ENCODE peak calls at places on chromosomes 4 and X, in nine cellular contexts. J is GM23338, R is SK-N-SH, B is neural progenitor cell, O is GM23248, K is hepatocyte, F is MM.1S, S is HCT116, T is PC-3. X is an unnamed sample. For H3K4me1, the result is how much of the 10 kb centered on the place peaks cover.

GRCh38 chrX:123475068-123475724 is 257.7 kb downstream of the THOC2 start:
- DNase-seq in J (no peak), R (no peak), B (no peak), O (peak), K (no peak), F (no peak), S (no peak), T (peak), X (no peak)

GRCh38 chrX:69493193-69493592 is 10.9 kb upstream of the NALF2 start:
- DNase-seq in J (peak), R (peak), B (peak), O (peak), K (peak), F (peak), S (peak), T (peak), X (peak)

GRCh38 chr4:147589586-147589985 is 27.6 kb upstream of the TMEM184C start:
- DNase-seq in J (no peak), R (no peak), B (no peak), O (peak), K (no peak), F (no peak), S (no peak), T (no peak), X (no peak)

GRCh38 chr4:120096508-120097297 is 30.1 kb upstream of the MAD2L1 start:
- DNase-seq in J (no peak), R (no peak), B (no peak), O (peak), K (no peak), F (no peak), S (no peak), T (peak), X (no peak)

GRCh38 chr4:10091531-10092181 is 24.9 kb downstream of the WDR1 start:
- DNase-seq in J (no peak), R (no peak), B (no peak), O (no peak), K (no peak), F (no peak), S (no peak), T (no peak), X (no peak)

GRCh38 chr4:75142377-75142776 is 209.5 kb downstream of the PARM1 start:
- DNase-seq in J (no peak), R (no peak), B (no peak), O (peak), K (no peak), F (no peak), S (no peak), T (peak), X (no peak)

GRCh38 chrX:100591256-100592051 is 6.7 kb downstream of the TNMD start:
- DNase-seq in J (no peak), R (no peak), B (no peak), O (no peak), K (peak), F (no peak), S (no peak), T (no peak), X (no peak)

GRCh38 chr4:115126487-115126886 is 13.1 kb upstream of the NDST4 start:
- DNase-seq in J (no peak), R (no peak), B (no peak), O (no peak), K (no peak), F (no peak), S (no peak), T (no peak), X (no peak)

GRCh38 chr4:71663780-71664179 is 120.1 kb downstream of the GC start:
- DNase-seq in J (no peak), R (no peak), B (no peak), O (no peak), K (no peak), F (peak), S (no peak), T (peak), X (no peak)

GRCh38 chr4:173469622-173470021 is 60.4 kb downstream of the HAND2 start:
- DNase-seq in J (no peak), R (no peak), B (peak), O (no peak), K (no peak), F (no peak), S (no peak), T (no peak), X (no peak)

GRCh38 chr4:165873298-165874071 is 448 bp downstream of the TLL1 start:
- DNase-seq in J (peak), R (peak), B (peak), O (peak), K (peak), F (peak), S (no peak), T (peak), X (no peak)

GRCh38 chrX:56968980-56969379 is 26.4 kb downstream of the SPIN3 start:
- DNase-seq in J (no peak), R (no peak), B (no peak), O (peak), K (no peak), F (no peak), S (no peak), T (peak), X (no peak)

GRCh38 chr4:55312491-55313101 is 33.4 kb upstream of the SRD5A3 start:
- DNase-seq in J (peak), R (peak), B (peak), O (peak), K (peak), F (peak), S (peak), T (peak), X (peak)

GRCh38 chrX:71103110-71103983 is 3.2 kb downstream of the CXorf65 start:
- DNase-seq in J (peak), R (peak), B (peak), O (peak), K (peak), F (no peak), S (no peak), T (no peak), X (peak)

GRCh38 chr4:169810325-169811323 is 52.9 kb upstream of the HPF1 start:
- DNase-seq in J (peak), R (peak), B (peak), O (peak), K (peak), F (peak), S (peak), T (peak), X (peak)

GRCh38 chr4:10589308-10589707 is 95.3 kb downstream of the CLNK start:
- DNase-seq in J (peak), R (no peak), B (peak), O (no peak), K (no peak), F (no peak), S (no peak), T (no peak), X (no peak)

GRCh38 chr4:174037049-174037448 is 246.4 kb downstream of the FBXO8 start:
- DNase-seq in J (no peak), R (no peak), B (no peak), O (peak), K (no peak), F (no peak), S (no peak), T (no peak), X (no peak)

GRCh38 chr4:82623284-82623683 is 61.5 kb upstream of the TMEM150C start:
- DNase-seq in J (no peak), R (no peak), B (no peak), O (peak), K (no peak), F (no peak), S (no peak), T (no peak), X (no peak)

GRCh38 chr4:1871471-1872021 is 353 bp downstream of the NSD2 start:
- DNase-seq in J (peak), R (peak), B (no peak), O (peak), K (peak), F (peak), S (no peak), T (no peak), X (peak)

GRCh38 chr4:123587983-123588494 is 191.4 kb downstream of the SPRY1 start:
- DNase-seq in J (no peak), R (peak), B (no peak), O (peak), K (peak), F (no peak), S (peak), T (peak), X (no peak)

GRCh38 chr4:40991908-40992307 is 222.4 kb downstream of the APBB2 start:
- DNase-seq in J (no peak), R (no peak), B (no peak), O (no peak), K (no peak), F (peak), S (no peak), T (no peak), X (peak)

GRCh38 chr4:182764137-182764536 is 153.0 kb downstream of the DCTD start:
- DNase-seq in J (no peak), R (no peak), B (no peak), O (peak), K (peak), F (no peak), S (no peak), T (peak), X (no peak)

GRCh38 chr4:60605651-60606354 is 594.3 kb upstream of the ADGRL3 start:
- DNase-seq in J (no peak), R (no peak), B (peak), O (peak), K (no peak), F (no peak), S (no peak), T (peak), X (no peak)

GRCh38 chr4:42344749-42345148 is 52.5 kb upstream of the SHISA3 start:
- DNase-seq in J (no peak), R (no peak), B (no peak), O (no peak), K (no peak), F (no peak), S (no peak), T (no peak), X (no peak)

GRCh38 chrX:105636667-105637066 is 185.7 kb upstream of the NRK start:
- DNase-seq in J (peak), R (no peak), B (no peak), O (no peak), K (no peak), F (no peak), S (no peak), T (peak), X (no peak)

GRCh38 chr4:22434895-22435294 is 81.0 kb downstream of the ADGRA3 start:
- DNase-seq in J (peak), R (peak), B (peak), O (peak), K (peak), F (peak), S (peak), T (peak), X (peak)

GRCh38 chr4:146520894-146521542 is 722 bp downstream of the SLC10A7 start:
- DNase-seq in J (peak), R (peak), B (peak), O (peak), K (peak), F (peak), S (no peak), T (peak), X (peak)

GRCh38 chr4:3009422-3009821 is 46.1 kb downstream of the GRK4 start:
- DNase-seq in J (peak), R (no peak), B (peak), O (peak), K (peak), F (no peak), S (peak), T (no peak), X (peak)

GRCh38 chr4:44100456-44100855 is 348.2 kb downstream of the KCTD8 start:
- DNase-seq in J (no peak), R (no peak), B (no peak), O (no peak), K (no peak), F (no peak), S (no peak), T (no peak), X (no peak)

GRCh38 chr4:29970626-29971025 is 749.5 kb upstream of the PCDH7 start:
- DNase-seq in J (peak), R (no peak), B (peak), O (no peak), K (peak), F (no peak), S (peak), T (peak), X (no peak)

GRCh38 chrX:100695991-100696390 is 35.9 kb downstream of the SYTL4 start:
- DNase-seq in J (no peak), R (no peak), B (no peak), O (no peak), K (no peak), F (no peak), S (no peak), T (peak), X (no peak)

GRCh38 chr4:158129649-158130048 is 43.2 kb downstream of the GASK1B start:
- DNase-seq in J (no peak), R (no peak), B (no peak), O (peak), K (no peak), F (no peak), S (no peak), T (peak), X (no peak)

GRCh38 chr4:148376151-148376550 is 66.1 kb downstream of the NR3C2 start:
- DNase-seq in J (no peak), R (peak), B (no peak), O (no peak), K (peak), F (peak), S (peak), T (peak), X (no peak)

GRCh38 chrX:147838465-147839131 is 73.1 kb upstream of the FMR1 start:
- DNase-seq in J (peak), R (no peak), B (peak), O (peak), K (no peak), F (no peak), S (no peak), T (no peak), X (peak)

GRCh38 chrX:45952030-45952429 is 593.2 kb downstream of the ZNF674 start:
- DNase-seq in J (peak), R (no peak), B (no peak), O (no peak), K (no peak), F (no peak), S (no peak), T (peak), X (no peak)

GRCh38 chrX:131841496-131842410 is 181.3 kb upstream of the STK26 start:
- DNase-seq in J (peak), R (peak), B (peak), O (peak), K (peak), F (peak), S (peak), T (peak), X (peak)

GRCh38 chrX:131840799-131841495 is 182.2 kb upstream of the STK26 start:
- DNase-seq in J (no peak), R (peak), B (no peak), O (no peak), K (no peak), F (no peak), S (no peak), T (no peak), X (no peak)

GRCh38 chrX:131836161-131836560 is 186.9 kb upstream of the STK26 start:
- DNase-seq in J (no peak), R (no peak), B (no peak), O (no peak), K (no peak), F (no peak), S (no peak), T (peak), X (no peak)

DNA sequence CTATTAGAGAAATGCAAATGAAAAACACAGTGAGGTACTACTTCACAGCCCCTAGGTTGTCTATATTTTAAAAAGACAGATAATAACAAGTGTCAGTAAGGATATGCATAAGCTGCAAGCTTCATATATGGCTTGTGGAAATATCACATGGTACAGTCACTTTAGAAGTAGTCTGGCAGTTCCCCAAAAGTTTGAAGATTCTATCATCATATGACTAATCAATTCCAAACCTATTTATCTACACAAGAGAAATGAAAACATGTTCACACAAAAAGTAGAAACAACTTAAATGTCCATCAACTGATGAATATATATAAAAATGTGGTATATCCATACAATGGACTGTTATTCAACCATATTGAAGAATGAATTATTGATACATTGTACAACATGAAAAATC is 185.8 kb upstream of the STK26 start:
- DNase-seq in J (no peak), R (no peak), B (no peak), O (peak), K (no peak), F (no peak), S (no peak), T (peak), X (no peak)
- H3K4me1 ChIP-seq in J (under half), R (under half), B (under half), O (under half), K (under half), F (under half), S (under half), T (under half), X (under half)

DNA sequence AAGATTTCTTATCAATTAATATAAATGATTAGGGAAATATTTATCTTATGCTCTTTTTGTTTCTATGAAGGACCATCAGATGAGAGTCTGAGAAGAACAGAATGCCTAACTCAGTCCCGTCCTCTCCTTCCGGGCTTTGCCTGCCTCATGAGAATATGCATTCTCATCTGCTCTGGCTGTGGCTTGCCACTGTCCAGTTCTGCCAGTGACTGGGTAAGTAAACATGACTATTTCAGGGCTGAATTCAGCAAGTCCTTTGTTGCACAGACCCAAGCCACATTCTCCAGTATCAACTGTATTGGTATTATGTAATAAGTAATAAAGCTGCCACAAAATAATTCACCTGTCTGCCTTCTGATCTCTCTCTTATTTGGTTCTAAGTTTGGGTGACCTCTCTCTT is 110.7 kb downstream of the WDFY3 start:
- DNase-seq in J (no peak), R (no peak), B (peak), O (peak), K (no peak), F (no peak), S (no peak), T (no peak), X (no peak)
- TF ChIP-seq EZH2phosphoT487 in J (no peak), R (no peak), B (no peak), O (no peak), K (no peak), F (no peak), S (no peak), T (no peak), X (no peak)

DNA sequence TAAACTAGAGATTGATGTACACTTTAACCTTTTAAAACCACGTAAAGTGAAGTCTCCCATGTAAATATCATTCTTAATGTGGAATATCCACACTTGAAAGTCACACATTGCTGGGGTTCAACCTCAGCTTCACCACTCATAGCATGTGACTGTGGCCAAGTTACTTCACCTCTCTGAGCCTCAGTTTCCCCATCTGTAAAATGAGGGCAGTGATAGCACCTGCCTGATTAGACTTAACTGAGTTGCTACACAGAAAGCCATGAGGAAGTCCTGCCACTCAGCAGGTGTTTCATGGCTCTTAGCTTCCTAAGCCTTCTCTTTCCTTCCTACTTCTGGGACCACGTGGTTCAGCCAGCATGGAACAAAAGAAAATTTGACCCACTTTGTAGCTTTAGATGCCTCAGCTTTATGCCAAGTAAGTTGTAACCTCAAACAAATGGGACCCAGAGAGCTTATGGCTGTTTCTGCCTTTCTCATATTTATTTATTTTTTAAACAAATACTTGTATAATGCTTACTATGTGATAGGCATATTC is 277.3 kb upstream of the KLF3 start:
- DNase-seq in J (no peak), R (no peak), B (no peak), O (no peak), K (no peak), F (no peak), S (no peak), T (no peak), X (no peak)
- H3K4me1 ChIP-seq in J (under half), R (under half), B (under half), O (under half), K (under half), F (under half), S (under half), T (under half), X (under half)

DNA sequence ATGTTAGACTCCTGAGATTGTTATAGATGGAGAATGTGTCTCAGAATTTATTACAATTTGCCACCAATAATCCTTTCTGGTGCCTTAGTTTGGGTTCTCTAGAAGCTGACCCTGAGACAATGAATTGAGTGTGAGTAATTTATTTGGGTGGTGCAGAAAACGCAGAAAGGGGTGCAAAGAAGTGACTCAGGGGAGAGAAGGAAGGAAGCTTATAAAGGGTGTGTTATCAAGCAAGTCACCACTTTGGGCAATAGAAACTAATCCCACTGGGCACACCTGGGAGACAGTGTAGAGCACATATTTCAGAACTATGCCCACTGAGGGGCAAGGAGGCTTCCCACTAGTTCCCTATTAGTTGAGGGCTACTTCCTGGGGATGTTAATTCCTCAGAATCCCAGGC is 320.6 kb downstream of the MID1IP1 start:
- DNase-seq in J (no peak), R (no peak), B (no peak), O (no peak), K (no peak), F (no peak), S (no peak), T (no peak), X (no peak)
- TF ChIP-seq EZH2phosphoT487 in J (no peak), R (no peak), B (no peak), O (no peak), K (no peak), F (no peak), S (no peak), T (no peak), X (no peak)

X was measured in OCI-LY7.